ENCODE peak calls at places on chromosomes 13 and 19, in five cellular contexts. One of them, this sample, is unnamed.

GRCh38 chr13:98014766-98015165 is 61.3 kb downstream of the IPO5 start:
- DNase-seq in activated CD8-positive, alpha-beta T cell treated with anti-CD3 and anti-CD28 coated beads for 36 hours: no peak
- DNase-seq in HFF-Myc: no peak
- DNase-seq in substantia nigra: no peak
- DNase-seq in HS-27A: peak; percentile 15
- DNase-seq in this sample: no peak

GRCh38 chr19:29805026-29805925 is 6.5 kb upstream of the CCNE1 start:
- DNase-seq in activated CD8-positive, alpha-beta T cell treated with anti-CD3 and anti-CD28 coated beads for 36 hours: no peak
- DNase-seq in HFF-Myc: no peak
- DNase-seq in HS-27A: no peak
- DNase-seq in substantia nigra: no peak
- DNase-seq in this sample: no peak

GRCh38 chr13:30125422-30126073 is 181.8 kb downstream of the KATNAL1 start:
- DNase-seq in activated CD8-positive, alpha-beta T cell treated with anti-CD3 and anti-CD28 coated beads for 36 hours: no peak
- DNase-seq in HS-27A: no peak
- DNase-seq in HFF-Myc: peak; percentile 77
- DNase-seq in substantia nigra: no peak
- DNase-seq in this sample: no peak

GRCh38 chr19:1154731-1155351 is 19.2 kb downstream of the SBNO2 start:
- DNase-seq in HFF-Myc: no peak
- DNase-seq in HS-27A: no peak
- DNase-seq in activated CD8-positive, alpha-beta T cell treated with anti-CD3 and anti-CD28 coated beads for 36 hours: no peak
- DNase-seq in substantia nigra: peak; percentile 36
- DNase-seq in this sample: no peak

GRCh38 chr13:94033098-94033497 is 446.4 kb downstream of the DCT start:
- DNase-seq in activated CD8-positive, alpha-beta T cell treated with anti-CD3 and anti-CD28 coated beads for 36 hours: no peak
- DNase-seq in HFF-Myc: no peak
- DNase-seq in HS-27A: no peak
- DNase-seq in substantia nigra: no peak
- DNase-seq in this sample: no peak

GRCh38 chr19:51480590-51480989 is 2.3 kb downstream of the CEACAM18 start:
- DNase-seq in HS-27A: no peak
- DNase-seq in activated CD8-positive, alpha-beta T cell treated with anti-CD3 and anti-CD28 coated beads for 36 hours: peak; percentile 23
- DNase-seq in HFF-Myc: no peak
- DNase-seq in substantia nigra: no peak
- DNase-seq in this sample: peak; percentile 13

GRCh38 chr19:6970478-6970877 is 50.8 kb downstream of the MBD3L2B start:
- DNase-seq in activated CD8-positive, alpha-beta T cell treated with anti-CD3 and anti-CD28 coated beads for 36 hours: peak; percentile 26
- DNase-seq in HS-27A: no peak
- DNase-seq in substantia nigra: no peak
- DNase-seq in HFF-Myc: no peak
- DNase-seq in this sample: peak; percentile 19

GRCh38 chr19:54470991-54471782 is 1.9 kb downstream of the CDC42EP5 start:
- DNase-seq in substantia nigra: no peak
- DNase-seq in HFF-Myc: no peak
- DNase-seq in activated CD8-positive, alpha-beta T cell treated with anti-CD3 and anti-CD28 coated beads for 36 hours: peak; percentile 49
- DNase-seq in HS-27A: no peak
- DNase-seq in this sample: no peak

GRCh38 chr19:54436031-54436523 is 12.9 kb upstream of the LENG8 start:
- DNase-seq in HFF-Myc: no peak
- DNase-seq in substantia nigra: peak; percentile 30
- DNase-seq in activated CD8-positive, alpha-beta T cell treated with anti-CD3 and anti-CD28 coated beads for 36 hours: no peak
- DNase-seq in HS-27A: no peak
- DNase-seq in this sample: no peak

GRCh38 chr19:2607712-2608601 is 94.5 kb downstream of the GNG7 start:
- DNase-seq in HS-27A: no peak
- DNase-seq in substantia nigra: no peak
- DNase-seq in activated CD8-positive, alpha-beta T cell treated with anti-CD3 and anti-CD28 coated beads for 36 hours: peak; percentile 99
- DNase-seq in HFF-Myc: no peak
- DNase-seq in this sample: peak; percentile 94

GRCh38 chr13:102571075-102571474 is 25.7 kb upstream of the TPP2 start:
- DNase-seq in substantia nigra: no peak
- DNase-seq in HFF-Myc: no peak
- DNase-seq in activated CD8-positive, alpha-beta T cell treated with anti-CD3 and anti-CD28 coated beads for 36 hours: no peak
- DNase-seq in HS-27A: no peak
- DNase-seq in this sample: no peak

GRCh38 chr13:106296723-106297122 is 238.7 kb downstream of the EFNB2 start:
- DNase-seq in HFF-Myc: no peak
- DNase-seq in substantia nigra: no peak
- DNase-seq in HS-27A: no peak
- DNase-seq in activated CD8-positive, alpha-beta T cell treated with anti-CD3 and anti-CD28 coated beads for 36 hours: no peak
- DNase-seq in this sample: no peak

GRCh38 chr13:99976502-99977115 is 5.0 kb upstream of the ZIC2 start:
- DNase-seq in HS-27A: no peak
- DNase-seq in substantia nigra: no peak
- DNase-seq in activated CD8-positive, alpha-beta T cell treated with anti-CD3 and anti-CD28 coated beads for 36 hours: no peak
- DNase-seq in HFF-Myc: no peak
- DNase-seq in this sample: no peak

GRCh38 chr19:16070366-16070990 is 5.8 kb upstream of the TPM4 start:
- DNase-seq in HFF-Myc: no peak
- DNase-seq in HS-27A: no peak
- DNase-seq in substantia nigra: no peak
- DNase-seq in activated CD8-positive, alpha-beta T cell treated with anti-CD3 and anti-CD28 coated beads for 36 hours: peak; percentile 96
- DNase-seq in this sample: peak; percentile 88

GRCh38 chr13:77860621-77861020 is 58.0 kb downstream of the EDNRB start:
- DNase-seq in HS-27A: no peak
- DNase-seq in substantia nigra: no peak
- DNase-seq in HFF-Myc: no peak
- DNase-seq in activated CD8-positive, alpha-beta T cell treated with anti-CD3 and anti-CD28 coated beads for 36 hours: no peak
- DNase-seq in this sample: peak; percentile 16

GRCh38 chr13:77733674-77734073 is 36.2 kb downstream of the SLAIN1 start:
- DNase-seq in substantia nigra: no peak
- DNase-seq in HS-27A: no peak
- DNase-seq in activated CD8-positive, alpha-beta T cell treated with anti-CD3 and anti-CD28 coated beads for 36 hours: no peak
- DNase-seq in HFF-Myc: no peak
- DNase-seq in this sample: no peak

GRCh38 chr13:99909097-99909835 is 62.3 kb downstream of the ZIC5 start:
- DNase-seq in substantia nigra: no peak
- DNase-seq in activated CD8-positive, alpha-beta T cell treated with anti-CD3 and anti-CD28 coated beads for 36 hours: no peak
- DNase-seq in HFF-Myc: no peak
- DNase-seq in HS-27A: no peak
- DNase-seq in this sample: no peak

GRCh38 chr19:37304190-37304883 is 66.6 kb upstream of the ZNF527 start:
- DNase-seq in HS-27A: no peak
- DNase-seq in substantia nigra: no peak
- DNase-seq in activated CD8-positive, alpha-beta T cell treated with anti-CD3 and anti-CD28 coated beads for 36 hours: no peak
- DNase-seq in HFF-Myc: no peak
- DNase-seq in this sample: no peak

GRCh38 chr19:16661480-16662034 is 618 bp downstream of the TMEM38A start:
- DNase-seq in activated CD8-positive, alpha-beta T cell treated with anti-CD3 and anti-CD28 coated beads for 36 hours: peak; percentile 34
- DNase-seq in HS-27A: no peak
- DNase-seq in substantia nigra: peak; percentile 25
- DNase-seq in HFF-Myc: no peak
- DNase-seq in this sample: peak; percentile 87

GRCh38 chr19:5850743-5851293 is 431 bp downstream of the FUT3 start:
- DNase-seq in HFF-Myc: no peak
- DNase-seq in substantia nigra: no peak
- DNase-seq in activated CD8-positive, alpha-beta T cell treated with anti-CD3 and anti-CD28 coated beads for 36 hours: no peak
- DNase-seq in HS-27A: no peak
- DNase-seq in this sample: no peak

GRCh38 chr19:9431475-9431874 is 3.9 kb downstream of the ZNF266 start:
- DNase-seq in substantia nigra: no peak
- DNase-seq in HS-27A: no peak
- DNase-seq in HFF-Myc: no peak
- DNase-seq in activated CD8-positive, alpha-beta T cell treated with anti-CD3 and anti-CD28 coated beads for 36 hours: peak; percentile 76
- DNase-seq in this sample: no peak

GRCh38 chr19:43692882-43693281 is 22.9 kb upstream of the PLAUR start:
- DNase-seq in HFF-Myc: no peak
- DNase-seq in substantia nigra: no peak
- DNase-seq in activated CD8-positive, alpha-beta T cell treated with anti-CD3 and anti-CD28 coated beads for 36 hours: no peak
- DNase-seq in HS-27A: no peak
- DNase-seq in this sample: no peak

GRCh38 chr19:42330521-42330835 is 5.0 kb downstream of the MEGF8 start:
- DNase-seq in HFF-Myc: no peak
- DNase-seq in substantia nigra: no peak
- DNase-seq in HS-27A: no peak
- DNase-seq in activated CD8-positive, alpha-beta T cell treated with anti-CD3 and anti-CD28 coated beads for 36 hours: no peak
- DNase-seq in this sample: no peak

GRCh38 chr19:50311723-50312635 is 17.2 kb downstream of the KCNC3 start:
- DNase-seq in activated CD8-positive, alpha-beta T cell treated with anti-CD3 and anti-CD28 coated beads for 36 hours: no peak
- DNase-seq in HFF-Myc: no peak
- DNase-seq in HS-27A: no peak
- DNase-seq in substantia nigra: no peak
- DNase-seq in this sample: no peak

GRCh38 chr19:28652790-28653189 is 560.2 kb downstream of the UQCRFS1 start:
- DNase-seq in HS-27A: no peak
- DNase-seq in activated CD8-positive, alpha-beta T cell treated with anti-CD3 and anti-CD28 coated beads for 36 hours: no peak
- DNase-seq in substantia nigra: no peak
- DNase-seq in HFF-Myc: no peak
- DNase-seq in this sample: no peak

GRCh38 chr19:54030895-54031586 is 32.7 kb downstream of the VSTM1 start:
- DNase-seq in HS-27A: no peak
- DNase-seq in substantia nigra: no peak
- DNase-seq in activated CD8-positive, alpha-beta T cell treated with anti-CD3 and anti-CD28 coated beads for 36 hours: peak; percentile 4
- DNase-seq in HFF-Myc: no peak
- DNase-seq in this sample: no peak

This sample was measured in GM12865.